ENCODE peak calls at places on chromosomes 3 and 15, in seven cellular contexts. One of them, this sample, is unnamed.

GRCh38 chr3:21390136-21390535 is 360.9 kb downstream of the ZNF385D start:
- DNase-seq in GM20000: no peak
- DNase-seq in cardiac muscle cell: peak
- DNase-seq in NB4: no peak
- DNase-seq in GM13976: no peak
- DNase-seq in heart right ventricle: no peak
- DNase-seq in adrenal gland: no peak
- DNase-seq in this sample: no peak

GRCh38 chr15:93479679-93480078 is 390.7 kb upstream of the RGMA start:
- DNase-seq in cardiac muscle cell: no peak
- DNase-seq in heart right ventricle: peak
- DNase-seq in GM20000: no peak
- DNase-seq in adrenal gland: no peak
- DNase-seq in NB4: no peak
- DNase-seq in GM13976: no peak
- DNase-seq in this sample: no peak

GRCh38 chr15:90436952-90437351 is 48.9 kb downstream of the IQGAP1 start:
- DNase-seq in heart right ventricle: no peak
- DNase-seq in NB4: peak
- DNase-seq in adrenal gland: no peak
- DNase-seq in GM13976: no peak
- DNase-seq in GM20000: no peak
- DNase-seq in cardiac muscle cell: no peak
- DNase-seq in this sample: no peak

GRCh38 chr3:21433751-21434150 is 317.3 kb downstream of the ZNF385D start:
- DNase-seq in cardiac muscle cell: no peak
- DNase-seq in heart right ventricle: no peak
- DNase-seq in GM20000: no peak
- DNase-seq in NB4: no peak
- DNase-seq in GM13976: no peak
- DNase-seq in adrenal gland: no peak
- DNase-seq in this sample: no peak

GRCh38 chr3:54393150-54393549 is 270.8 kb downstream of the CACNA2D3 start:
- DNase-seq in NB4: no peak
- DNase-seq in cardiac muscle cell: no peak
- DNase-seq in heart right ventricle: no peak
- DNase-seq in adrenal gland: no peak
- DNase-seq in GM20000: no peak
- DNase-seq in GM13976: no peak
- DNase-seq in this sample: no peak

GRCh38 chr3:134605506-134605905 is 45.3 kb downstream of the KY start:
- DNase-seq in heart right ventricle: no peak
- DNase-seq in cardiac muscle cell: no peak
- DNase-seq in GM13976: no peak
- DNase-seq in GM20000: no peak
- DNase-seq in adrenal gland: no peak
- DNase-seq in NB4: peak
- DNase-seq in this sample: no peak

GRCh38 chr3:129239992-129240391 is 9.4 kb upstream of the COPG1 start:
- DNase-seq in NB4: no peak
- DNase-seq in GM20000: no peak
- DNase-seq in cardiac muscle cell: no peak
- DNase-seq in heart right ventricle: no peak
- DNase-seq in GM13976: no peak
- DNase-seq in adrenal gland: no peak
- DNase-seq in this sample: no peak

GRCh38 chr15:99386429-99386828 is 135.1 kb downstream of the LRRC28 start:
- DNase-seq in GM13976: no peak
- DNase-seq in NB4: no peak
- DNase-seq in GM20000: no peak
- DNase-seq in adrenal gland: no peak
- DNase-seq in cardiac muscle cell: no peak
- DNase-seq in heart right ventricle: no peak
- DNase-seq in this sample: no peak

GRCh38 chr15:94238539-94239118 is 7.3 kb downstream of the MCTP2 start:
- DNase-seq in GM20000: no peak
- DNase-seq in GM13976: no peak
- DNase-seq in heart right ventricle: no peak
- DNase-seq in adrenal gland: no peak
- DNase-seq in NB4: peak
- DNase-seq in cardiac muscle cell: no peak
- DNase-seq in this sample: no peak

DNA sequence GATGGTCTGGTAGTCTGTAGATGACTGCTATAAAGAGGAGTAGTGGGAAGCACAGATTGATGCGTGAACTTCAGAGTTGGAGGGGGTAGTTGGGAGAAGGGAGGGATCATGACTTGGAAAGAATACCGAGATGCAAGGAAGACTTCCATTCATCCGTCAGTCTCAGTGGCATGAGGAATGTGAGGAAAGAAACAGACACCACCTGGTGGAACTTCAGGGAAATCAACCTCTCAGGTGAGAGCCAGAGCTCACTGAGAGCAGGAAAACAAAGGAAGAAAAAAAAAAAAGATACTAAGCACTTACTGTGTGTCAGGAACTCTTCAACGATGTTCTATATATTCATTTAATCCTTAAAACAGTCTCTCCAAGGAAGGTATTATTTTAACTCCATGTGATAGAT is 172.4 kb downstream of the OXSM start:
- DNase-seq in adrenal gland: no peak
- DNase-seq in GM13976: no peak
- DNase-seq in NB4: no peak
- DNase-seq in GM20000: no peak
- DNase-seq in cardiac muscle cell: no peak
- DNase-seq in heart right ventricle: no peak
- DNase-seq in this sample: no peak
- TF ChIP-seq CTCF in adrenal gland: no peak
- TF ChIP-seq CTCF in GM13976: no peak
- TF ChIP-seq CTCF in NB4: no peak
- TF ChIP-seq CTCF in GM20000: no peak
- TF ChIP-seq CTCF in cardiac muscle cell: no peak
- TF ChIP-seq CTCF in heart right ventricle: no peak
- TF ChIP-seq CTCF in this sample: peak

GRCh38 chr3:47421741-47422649 is 41.2 kb downstream of the PTPN23 start:
- DNase-seq in heart right ventricle: peak
- DNase-seq in GM13976: peak
- DNase-seq in GM20000: peak
- DNase-seq in adrenal gland: peak
- DNase-seq in NB4: peak
- DNase-seq in cardiac muscle cell: peak
- DNase-seq in this sample: no peak
- TF ChIP-seq CTCF in heart right ventricle: no peak
- TF ChIP-seq CTCF in GM13976: peak
- TF ChIP-seq CTCF in GM20000: no peak
- TF ChIP-seq CTCF in adrenal gland: peak
- TF ChIP-seq CTCF in NB4: peak
- TF ChIP-seq CTCF in cardiac muscle cell: peak
- TF ChIP-seq CTCF in this sample: peak

GRCh38 chr3:142875583-142876207 is 13.2 kb downstream of the PCOLCE2 start:
- DNase-seq in cardiac muscle cell: no peak
- DNase-seq in NB4: no peak
- DNase-seq in GM13976: no peak
- DNase-seq in heart right ventricle: no peak
- DNase-seq in adrenal gland: no peak
- DNase-seq in GM20000: no peak
- DNase-seq in this sample: no peak

GRCh38 chr3:142876417-142876816 is 12.5 kb downstream of the PCOLCE2 start:
- DNase-seq in cardiac muscle cell: no peak
- DNase-seq in GM13976: no peak
- DNase-seq in NB4: no peak
- DNase-seq in adrenal gland: no peak
- DNase-seq in GM20000: no peak
- DNase-seq in heart right ventricle: no peak
- DNase-seq in this sample: no peak

GRCh38 chr3:142875099-142875498 is 13.8 kb downstream of the PCOLCE2 start:
- DNase-seq in GM20000: no peak
- DNase-seq in cardiac muscle cell: no peak
- DNase-seq in adrenal gland: no peak
- DNase-seq in heart right ventricle: no peak
- DNase-seq in GM13976: no peak
- DNase-seq in NB4: no peak
- DNase-seq in this sample: no peak

GRCh38 chr3:142881445-142882224 is 7.2 kb downstream of the PCOLCE2 start:
- DNase-seq in heart right ventricle: no peak
- DNase-seq in cardiac muscle cell: no peak
- DNase-seq in NB4: no peak
- DNase-seq in adrenal gland: no peak
- DNase-seq in GM13976: no peak
- DNase-seq in GM20000: no peak
- DNase-seq in this sample: no peak

DNA sequence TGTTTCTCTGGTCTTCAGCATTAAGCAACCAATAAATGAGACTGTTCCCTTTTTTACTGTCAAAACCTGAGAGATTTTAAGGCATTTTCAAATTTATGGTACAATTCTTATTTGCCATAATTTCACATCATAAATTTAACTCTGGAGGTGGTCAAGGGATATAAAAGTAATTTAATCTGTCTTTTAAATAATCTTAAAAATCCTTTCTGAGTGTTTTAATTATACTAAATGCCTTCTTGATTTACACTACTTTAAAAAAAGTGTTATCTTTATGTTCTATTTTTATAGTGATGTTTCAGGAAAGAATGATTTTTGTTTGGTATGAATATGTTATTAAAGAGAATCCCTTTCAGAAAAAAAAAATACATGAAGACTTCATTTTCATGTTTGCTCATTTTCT is 10.0 kb downstream of the PCOLCE2 start:
- DNase-seq in cardiac muscle cell: no peak
- DNase-seq in NB4: no peak
- DNase-seq in heart right ventricle: no peak
- DNase-seq in GM13976: no peak
- DNase-seq in GM20000: no peak
- DNase-seq in adrenal gland: no peak
- DNase-seq in this sample: no peak
- TF ChIP-seq CTCF in cardiac muscle cell: no peak
- TF ChIP-seq CTCF in NB4: no peak
- TF ChIP-seq CTCF in heart right ventricle: no peak
- TF ChIP-seq CTCF in GM13976: no peak
- TF ChIP-seq CTCF in GM20000: no peak
- TF ChIP-seq CTCF in adrenal gland: no peak
- TF ChIP-seq CTCF in this sample: no peak

DNA sequence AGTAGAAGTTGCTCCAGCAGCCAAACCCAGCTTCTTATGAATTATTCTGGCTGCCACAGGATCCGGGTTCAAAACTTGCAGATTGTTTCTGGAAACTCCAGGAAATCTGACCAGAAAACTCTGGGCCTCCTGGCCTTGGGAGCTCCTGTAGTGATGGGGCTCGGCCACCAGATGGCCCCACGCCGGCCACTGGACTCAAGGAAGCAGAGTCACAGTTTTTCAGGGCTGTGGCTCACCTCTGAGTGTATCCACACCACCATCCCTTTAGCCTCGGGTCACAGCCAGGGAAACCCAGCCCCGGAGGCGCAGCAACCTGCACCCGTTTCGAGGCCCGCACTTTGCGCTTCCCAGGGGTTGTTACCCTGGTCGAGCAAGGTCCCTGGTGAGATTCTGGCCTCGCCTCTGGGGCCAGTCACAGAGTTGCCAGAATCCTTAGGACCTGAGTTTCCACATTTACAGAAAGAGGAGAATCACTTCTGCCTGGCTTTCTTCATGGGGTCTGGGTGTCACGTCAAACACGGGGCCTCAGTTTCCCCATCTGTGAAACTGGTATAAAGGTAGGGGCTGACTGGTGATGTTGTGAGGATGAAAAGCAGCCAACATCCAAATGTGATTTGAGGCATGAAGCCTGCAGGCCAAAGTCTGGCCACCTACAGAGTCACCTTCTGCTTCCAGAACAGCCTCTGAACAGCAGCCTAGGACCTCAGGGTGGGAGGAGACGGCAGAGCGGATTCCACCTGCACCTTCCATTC is 53.5 kb upstream of the LCTL start:
- DNase-seq in GM20000: peak
- DNase-seq in NB4: peak
- DNase-seq in cardiac muscle cell: peak
- DNase-seq in heart right ventricle: peak
- DNase-seq in adrenal gland: peak
- DNase-seq in GM13976: peak
- DNase-seq in this sample: peak
- TF ChIP-seq CTCF in GM20000: peak
- TF ChIP-seq CTCF in NB4: peak
- TF ChIP-seq CTCF in cardiac muscle cell: peak
- TF ChIP-seq CTCF in heart right ventricle: peak
- TF ChIP-seq CTCF in adrenal gland: peak
- TF ChIP-seq CTCF in GM13976: peak
- TF ChIP-seq CTCF in this sample: peak

DNA sequence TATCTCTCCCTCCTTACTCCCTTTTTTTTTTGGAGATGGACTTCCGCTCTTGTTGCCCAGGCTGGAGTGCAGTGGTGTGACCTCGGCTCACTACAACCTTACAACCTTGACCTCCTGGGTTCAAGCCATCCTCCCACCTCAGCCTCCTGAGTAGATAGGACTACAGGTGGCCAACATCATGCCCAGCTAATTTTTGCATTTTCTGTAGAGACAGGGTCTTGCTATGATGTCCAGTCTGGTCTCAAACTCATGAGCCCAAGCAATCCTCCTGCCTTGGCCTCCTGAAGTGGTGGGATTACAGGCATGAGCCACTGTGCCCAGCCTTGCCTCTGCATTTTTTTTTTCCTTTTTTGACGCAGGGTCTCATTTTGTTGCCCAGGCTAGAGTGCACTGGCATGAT is 17.1 kb downstream of the STAG1 start:
- DNase-seq in adrenal gland: no peak
- DNase-seq in cardiac muscle cell: no peak
- DNase-seq in NB4: no peak
- DNase-seq in heart right ventricle: no peak
- DNase-seq in GM13976: no peak
- DNase-seq in GM20000: no peak
- DNase-seq in this sample: no peak
- TF ChIP-seq CTCF in adrenal gland: no peak
- TF ChIP-seq CTCF in cardiac muscle cell: no peak
- TF ChIP-seq CTCF in NB4: no peak
- TF ChIP-seq CTCF in heart right ventricle: no peak
- TF ChIP-seq CTCF in GM13976: no peak
- TF ChIP-seq CTCF in GM20000: no peak
- TF ChIP-seq CTCF in this sample: no peak

GRCh38 chr3:2873986-2874385 is 236.2 kb downstream of the IL5RA start:
- DNase-seq in heart right ventricle: no peak
- DNase-seq in adrenal gland: no peak
- DNase-seq in cardiac muscle cell: no peak
- DNase-seq in NB4: no peak
- DNase-seq in GM20000: no peak
- DNase-seq in GM13976: no peak
- DNase-seq in this sample: no peak

GRCh38 chr3:2875699-2876098 is 234.5 kb downstream of the IL5RA start:
- DNase-seq in heart right ventricle: no peak
- DNase-seq in NB4: no peak
- DNase-seq in adrenal gland: no peak
- DNase-seq in cardiac muscle cell: no peak
- DNase-seq in GM20000: no peak
- DNase-seq in GM13976: no peak
- DNase-seq in this sample: no peak

GRCh38 chr3:2872884-2873283 is 237.3 kb downstream of the IL5RA start:
- DNase-seq in GM13976: no peak
- DNase-seq in NB4: no peak
- DNase-seq in heart right ventricle: no peak
- DNase-seq in cardiac muscle cell: no peak
- DNase-seq in GM20000: no peak
- DNase-seq in adrenal gland: no peak
- DNase-seq in this sample: no peak

GRCh38 chr3:2870714-2871353 is 239.3 kb downstream of the IL5RA start:
- DNase-seq in NB4: no peak
- DNase-seq in GM20000: no peak
- DNase-seq in GM13976: no peak
- DNase-seq in adrenal gland: no peak
- DNase-seq in cardiac muscle cell: no peak
- DNase-seq in heart right ventricle: no peak
- DNase-seq in this sample: no peak

GRCh38 chr3:2869905-2870304 is 240.3 kb downstream of the IL5RA start:
- DNase-seq in heart right ventricle: no peak
- DNase-seq in cardiac muscle cell: no peak
- DNase-seq in GM20000: no peak
- DNase-seq in NB4: no peak
- DNase-seq in adrenal gland: no peak
- DNase-seq in GM13976: no peak
- DNase-seq in this sample: no peak
- TF ChIP-seq CTCF in heart right ventricle: no peak
- TF ChIP-seq CTCF in cardiac muscle cell: no peak
- TF ChIP-seq CTCF in GM20000: no peak
- TF ChIP-seq CTCF in NB4: no peak
- TF ChIP-seq CTCF in adrenal gland: no peak
- TF ChIP-seq CTCF in GM13976: no peak
- TF ChIP-seq CTCF in this sample: no peak

This sample was measured in progenitor cell of endocrine pancreas.